ENCODE peak calls at places on chromosome 1, in nine cellular contexts. S is breast epithelium; H is Peyer's patch; X is caudate nucleus; U is transverse colon; K is OCI-LY7; J is CD8-positive, alpha-beta T cell; M is aorta; D is sigmoid colon. A is an unnamed sample.

GRCh38 chr1:244920911-244921310 is 56.6 kb upstream of the HNRNPU start:
- DNase-seq in S (no peak), H (no peak), X (no peak), U (no peak), K (peak), J (no peak), M (no peak), D (no peak), A (no peak)

GRCh38 chr1:174447866-174448530 is at the start of gene GPR52:
- DNase-seq in S (no peak), H (no peak), X (peak), U (no peak), K (no peak), J (no peak), M (no peak), D (no peak), A (no peak)

GRCh38 chr1:92795166-92795565 is 10.3 kb upstream of the EVI5 start:
- DNase-seq in S (no peak), H (no peak), X (no peak), U (no peak), K (no peak), J (no peak), M (no peak), D (no peak), A (no peak)

GRCh38 chr1:100896481-100896982 is 642 bp downstream of the SLC30A7 start:
- DNase-seq in S (peak), H (no peak), X (no peak), U (peak), K (peak), J (peak), M (no peak), D (peak), A (peak)

GRCh38 chr1:1235016-1235744 is 3.1 kb downstream of the B3GALT6 start:
- DNase-seq in S (no peak), H (no peak), X (no peak), U (no peak), K (no peak), J (no peak), M (no peak), D (no peak), A (no peak)

GRCh38 chr1:41537257-41537656 is 52.8 kb upstream of the EDN2 start:
- DNase-seq in S (no peak), H (peak), X (no peak), U (no peak), K (peak), J (no peak), M (peak), D (peak), A (no peak)

GRCh38 chr1:109757936-109758786 is 5.6 kb downstream of the EPS8L3 start:
- DNase-seq in S (no peak), H (peak), X (no peak), U (peak), K (no peak), J (no peak), M (no peak), D (no peak), A (no peak)

GRCh38 chr1:115507256-115507589 is 134.5 kb upstream of the VANGL1 start:
- DNase-seq in S (no peak), H (no peak), X (no peak), U (no peak), K (peak), J (no peak), M (no peak), D (no peak), A (peak)

GRCh38 chr1:86441581-86441980 is 17.6 kb downstream of the CLCA2 start:
- DNase-seq in S (no peak), H (no peak), X (no peak), U (peak), K (no peak), J (no peak), M (no peak), D (no peak), A (no peak)

GRCh38 chr1:93143136-93143535 is 37.1 kb downstream of the TMED5 start:
- DNase-seq in S (no peak), H (no peak), X (no peak), U (no peak), K (no peak), J (no peak), M (no peak), D (no peak), A (no peak)

GRCh38 chr1:61213612-61214011 is 131.3 kb downstream of the NFIA start:
- DNase-seq in S (no peak), H (no peak), X (no peak), U (no peak), K (no peak), J (no peak), M (no peak), D (no peak), A (no peak)

GRCh38 chr1:16073490-16074104 is at the start of gene FAM131C:
- DNase-seq in S (no peak), H (peak), X (no peak), U (peak), K (peak), J (no peak), M (no peak), D (no peak), A (peak)

GRCh38 chr1:23044035-23044434 is 24.8 kb downstream of the KDM1A start:
- DNase-seq in S (no peak), H (no peak), X (no peak), U (no peak), K (no peak), J (no peak), M (no peak), D (no peak), A (no peak)

GRCh38 chr1:48916121-48917069 is 139.7 kb upstream of the BEND5 start:
- DNase-seq in S (peak), H (no peak), X (no peak), U (no peak), K (peak), J (no peak), M (no peak), D (no peak), A (peak)

GRCh38 chr1:165355221-165355976 is 1.1 kb downstream of the LMX1A start:
- DNase-seq in S (no peak), H (no peak), X (no peak), U (no peak), K (no peak), J (no peak), M (no peak), D (no peak), A (no peak)

GRCh38 chr1:189151361-189151760 is 1326.3 kb downstream of the BRINP3 start:
- DNase-seq in S (no peak), H (no peak), X (no peak), U (no peak), K (no peak), J (no peak), M (no peak), D (no peak), A (no peak)

GRCh38 chr1:229689915-229690314 is 63.9 kb downstream of the URB2 start:
- DNase-seq in S (no peak), H (no peak), X (no peak), U (no peak), K (no peak), J (no peak), M (no peak), D (no peak), A (no peak)

GRCh38 chr1:70528591-70529333 is 117.7 kb downstream of the CTH start:
- DNase-seq in S (no peak), H (no peak), X (no peak), U (no peak), K (peak), J (no peak), M (no peak), D (no peak), A (peak)

GRCh38 chr1:110524311-110525249 is 5.6 kb upstream of the KCNA10 start:
- DNase-seq in S (no peak), H (peak), X (peak), U (peak), K (peak), J (peak), M (no peak), D (no peak), A (peak)

GRCh38 chr1:51776408-51776807 is 102.1 kb downstream of the NRDC start:
- DNase-seq in S (no peak), H (no peak), X (no peak), U (no peak), K (no peak), J (no peak), M (no peak), D (no peak), A (no peak)

GRCh38 chr1:201376464-201377374 is 761 bp downstream of the TNNT2 start:
- DNase-seq in S (no peak), H (peak), X (no peak), U (peak), K (peak), J (no peak), M (no peak), D (no peak), A (peak)

GRCh38 chr1:190126728-190127127 is 350.9 kb downstream of the BRINP3 start:
- DNase-seq in S (no peak), H (no peak), X (no peak), U (no peak), K (no peak), J (no peak), M (no peak), D (no peak), A (no peak)

GRCh38 chr1:197683895-197684553 is 91.3 kb downstream of the DENND1B start:
- DNase-seq in S (no peak), H (no peak), X (no peak), U (no peak), K (no peak), J (no peak), M (no peak), D (no peak), A (no peak)

GRCh38 chr1:78036450-78036849 is 9.3 kb upstream of the GIPC2 start:
- DNase-seq in S (no peak), H (no peak), X (no peak), U (no peak), K (no peak), J (no peak), M (no peak), D (no peak), A (no peak)

GRCh38 chr1:178725603-178726517 is 816 bp downstream of the RALGPS2 start:
- DNase-seq in S (peak), H (peak), X (peak), U (peak), K (peak), J (no peak), M (peak), D (peak), A (peak)

GRCh38 chr1:8202182-8202905 is 115.6 kb upstream of the SLC45A1 start:
- DNase-seq in S (peak), H (peak), X (no peak), U (peak), K (no peak), J (no peak), M (peak), D (peak), A (peak)

GRCh38 chr1:112702420-112703261 is 4.3 kb downstream of the RHOC start:
- DNase-seq in S (no peak), H (no peak), X (no peak), U (no peak), K (no peak), J (no peak), M (no peak), D (peak), A (no peak)

GRCh38 chr1:228332797-228333738 is 73.6 kb downstream of the TRIM11 start:
- DNase-seq in S (no peak), H (no peak), X (no peak), U (no peak), K (no peak), J (no peak), M (peak), D (peak), A (no peak)

GRCh38 chr1:2384941-2385481 is 6.3 kb downstream of the MORN1 start:
- DNase-seq in S (no peak), H (peak), X (no peak), U (peak), K (no peak), J (no peak), M (peak), D (peak), A (no peak)

GRCh38 chr1:228867093-228867950 is 132.0 kb downstream of the RHOU start:
- DNase-seq in S (no peak), H (no peak), X (peak), U (no peak), K (no peak), J (no peak), M (no peak), D (no peak), A (no peak)

GRCh38 chr1:234779160-234779538 is 169.2 kb upstream of the IRF2BP2 start:
- DNase-seq in S (peak), H (no peak), X (no peak), U (no peak), K (no peak), J (no peak), M (no peak), D (no peak), A (no peak)

GRCh38 chr1:215891266-215891665 is 324.2 kb downstream of the KCTD3 start:
- DNase-seq in S (no peak), H (no peak), X (no peak), U (no peak), K (no peak), J (no peak), M (no peak), D (no peak), A (no peak)

GRCh38 chr1:7987528-7987927 is 26.0 kb downstream of the PARK7 start:
- DNase-seq in S (no peak), H (no peak), X (no peak), U (no peak), K (no peak), J (no peak), M (no peak), D (no peak), A (no peak)

GRCh38 chr1:111193712-111194480 is 6.5 kb downstream of the DENND2D start:
- DNase-seq in S (no peak), H (no peak), X (no peak), U (peak), K (no peak), J (no peak), M (no peak), D (no peak), A (no peak)

GRCh38 chr1:38819516-38819915 is 40.1 kb downstream of the RRAGC start:
- DNase-seq in S (no peak), H (no peak), X (no peak), U (no peak), K (no peak), J (no peak), M (no peak), D (no peak), A (no peak)
- H3K27ac ChIP-seq in S (no peak), H (no peak), X (no peak), U (no peak), K (no peak), J (no peak), M (no peak), D (no peak), A (no peak)

DNA sequence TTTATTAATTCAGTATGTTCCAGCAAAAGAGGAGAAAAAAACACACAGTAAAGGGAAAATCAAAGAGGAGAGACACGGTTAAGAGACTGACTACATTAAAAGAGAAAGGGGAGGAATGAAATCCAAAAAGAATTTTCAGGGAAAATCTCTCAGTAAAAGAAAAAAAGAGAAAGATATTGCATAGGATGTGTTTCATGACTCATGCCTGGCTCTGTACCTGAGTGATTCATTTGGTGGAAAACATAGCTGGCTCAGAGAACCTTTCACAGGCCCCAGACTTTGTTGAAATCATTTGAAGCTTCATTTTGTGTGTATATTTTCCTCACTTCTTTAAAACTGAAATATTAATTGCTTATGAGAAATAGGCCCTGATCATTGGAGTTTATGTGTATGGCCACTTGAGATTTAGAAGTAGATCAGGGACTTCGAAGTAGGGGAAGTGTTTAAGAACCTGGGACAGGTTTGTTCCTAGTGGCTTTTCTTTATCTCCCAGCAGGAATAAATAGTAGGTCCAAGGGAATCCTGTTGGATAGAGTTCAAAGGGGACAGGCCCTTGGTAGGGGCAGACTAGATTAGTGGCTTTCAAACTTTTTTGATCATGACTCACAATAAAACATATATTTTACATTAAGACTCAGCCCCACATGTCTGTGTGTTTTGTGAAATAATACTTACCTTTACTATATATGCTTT is 239.1 kb upstream of the SGIP1 start:
- DNase-seq in S (no peak), H (no peak), X (no peak), U (no peak), K (no peak), J (no peak), M (no peak), D (no peak), A (peak)
- H3K27ac ChIP-seq in S (peak), H (no peak), X (no peak), U (peak), K (no peak), J (no peak), M (no peak), D (no peak), A (peak)

DNA sequence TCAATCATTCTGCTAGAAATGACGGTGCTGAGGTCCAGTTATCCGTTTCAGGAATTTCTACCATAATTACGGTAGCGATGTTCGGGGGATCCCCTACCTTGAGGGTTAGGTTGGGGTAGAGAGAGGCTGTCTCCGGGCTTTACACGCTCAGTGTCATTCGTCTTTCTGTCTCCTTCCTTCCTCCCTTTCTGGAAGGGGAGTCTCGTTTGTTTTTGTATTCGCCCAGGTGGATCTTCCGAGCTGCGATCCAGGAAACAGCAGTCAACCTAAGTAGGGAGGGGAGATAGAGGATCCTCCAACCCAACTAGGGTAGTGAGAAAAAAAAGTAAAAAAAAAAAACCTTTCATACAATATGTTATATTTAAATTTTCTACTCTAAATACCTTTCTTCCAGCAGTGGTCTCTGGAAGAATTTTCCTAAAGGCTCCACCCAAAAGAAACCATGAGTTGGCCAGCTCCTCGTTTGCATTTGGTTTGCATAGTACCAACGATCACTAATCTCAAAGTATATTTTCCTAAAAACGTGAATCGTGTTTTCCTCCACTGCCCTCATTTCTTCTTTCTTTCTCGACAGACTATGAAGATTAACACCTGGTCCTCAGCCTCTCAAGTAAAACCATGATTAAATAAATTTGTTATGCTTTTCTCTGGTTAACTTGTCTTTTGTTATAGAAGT is 611 bp upstream of the PIK3C2B start:
- DNase-seq in S (no peak), H (no peak), X (no peak), U (no peak), K (peak), J (no peak), M (no peak), D (no peak), A (no peak)
- H3K27ac ChIP-seq in S (peak), H (peak), X (peak), U (peak), K (peak), J (peak), M (no peak), D (peak), A (peak)

DNA sequence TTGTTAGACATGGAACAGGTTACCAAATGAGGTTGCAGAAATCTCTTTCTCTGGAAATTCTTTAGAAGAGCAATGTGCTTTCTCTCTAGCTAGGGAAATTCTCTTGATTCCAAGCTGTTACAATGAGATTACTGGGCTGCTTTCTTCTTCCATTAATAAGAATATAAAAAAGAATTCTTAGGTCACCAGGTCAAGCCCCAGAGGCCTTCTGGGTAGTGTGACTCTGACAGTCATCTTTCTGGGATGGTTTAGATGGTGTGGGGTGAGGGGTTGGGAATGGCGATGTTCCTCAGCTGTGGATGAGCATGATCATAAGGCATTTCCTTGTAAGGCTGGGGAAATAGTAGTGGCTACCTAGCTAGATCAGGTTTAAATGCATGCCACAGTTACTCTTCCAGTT is 35.3 kb downstream of the FGGY start:
- DNase-seq in S (no peak), H (no peak), X (no peak), U (no peak), K (no peak), J (no peak), M (no peak), D (no peak), A (no peak)
- H3K27ac ChIP-seq in S (no peak), H (no peak), X (no peak), U (no peak), K (no peak), J (no peak), M (no peak), D (no peak), A (no peak)

GRCh38 chr1:226310123-226310540 is 1.2 kb upstream of the LIN9 start:
- DNase-seq in S (no peak), H (no peak), X (no peak), U (no peak), K (peak), J (no peak), M (no peak), D (no peak), A (no peak)

GRCh38 chr1:226306425-226306824 is 2.5 kb downstream of the LIN9 start:
- DNase-seq in S (no peak), H (no peak), X (no peak), U (no peak), K (no peak), J (no peak), M (no peak), D (no peak), A (no peak)

GRCh38 chr1:226309398-226310122 is 596 bp upstream of the LIN9 start:
- DNase-seq in S (no peak), H (no peak), X (no peak), U (no peak), K (peak), J (no peak), M (no peak), D (peak), A (peak)

GRCh38 chr1:226308723-226309397 is at the start of gene LIN9:
- DNase-seq in S (peak), H (peak), X (peak), U (peak), K (peak), J (peak), M (peak), D (peak), A (peak)

GRCh38 chr1:226308166-226308722 is 720 bp downstream of the LIN9 start:
- DNase-seq in S (no peak), H (no peak), X (no peak), U (peak), K (peak), J (no peak), M (no peak), D (no peak), A (peak)
- H3K27ac ChIP-seq in S (peak), H (peak), X (no peak), U (peak), K (peak), J (peak), M (no peak), D (peak), A (peak)

GRCh38 chr1:151510020-151510405 is 1.2 kb upstream of the CGN start:
- DNase-seq in S (no peak), H (peak), X (no peak), U (peak), K (no peak), J (no peak), M (no peak), D (peak), A (peak)

GRCh38 chr1:151510957-151511635 is at the start of gene CGN:
- DNase-seq in S (peak), H (peak), X (peak), U (peak), K (peak), J (peak), M (peak), D (peak), A (peak)

GRCh38 chr1:151511636-151512215 is 539 bp downstream of the CGN start:
- DNase-seq in S (peak), H (peak), X (no peak), U (peak), K (peak), J (no peak), M (peak), D (peak), A (peak)

GRCh38 chr1:151509350-151510019 is 1.7 kb upstream of the CGN start:
- DNase-seq in S (no peak), H (peak), X (no peak), U (peak), K (no peak), J (no peak), M (no peak), D (peak), A (no peak)

DNA sequence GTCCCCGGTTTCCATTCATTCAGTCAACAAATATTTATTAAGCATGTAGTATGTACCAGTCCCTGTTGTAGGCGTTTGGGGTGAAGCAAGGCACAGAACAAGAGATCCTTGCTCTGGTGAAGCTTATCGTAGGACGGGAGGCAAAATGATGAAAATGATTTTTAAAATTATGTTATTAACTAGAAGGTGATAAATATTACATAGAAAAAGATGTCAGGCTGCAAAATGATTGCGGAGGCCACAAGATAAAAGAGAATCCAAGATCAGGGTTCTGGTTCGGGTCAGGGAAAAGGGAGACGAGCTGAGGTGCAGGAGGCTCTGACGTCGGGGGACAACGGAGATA is 602 bp upstream of the CGN start:
- DNase-seq in S (no peak), H (no peak), X (no peak), U (no peak), K (no peak), J (no peak), M (no peak), D (no peak), A (no peak)
- H3K27ac ChIP-seq in S (peak), H (peak), X (peak), U (peak), K (peak), J (peak), M (no peak), D (peak), A (peak)

A was measured in A549.